ENCODE peak calls at places on chromosome 5, in eight cellular contexts. P is HAP-1; D is stimulated activated CD4-positive, alpha-beta T cell treated with anti-CD3 and anti-CD28 coated beads, Interleukin-12 subunit alpha, Interleukin-12 subunit beta, amount 100 ng/mL, for 4 hours; A is caudate nucleus; J is effector memory CD4-positive, alpha-beta T cell; Y is T-helper 9 cell; K is GOT3; C is activated CD4-positive, alpha-beta T cell treated with anti-CD3 and anti-CD28 coated beads, Interleukin-2, amount 50 U/mL, for 48 hours. U is an unnamed sample.

GRCh38 chr5:43149231-43149630 is 28.5 kb downstream of the ZNF131 start:
- DNase-seq in P (no peak), A (no peak), Y (no peak), C (no peak), K (no peak), J (no peak), D (no peak), U (no peak)

GRCh38 chr5:126877011-126877410 is 100.1 kb downstream of the LMNB1 start:
- DNase-seq in Y (no peak), C (no peak), D (no peak), J (no peak), A (no peak), P (no peak), K (no peak), U (no peak)

GRCh38 chr5:123113136-123113535 is 24.1 kb downstream of the PRDM6 start:
- DNase-seq in J (no peak), P (no peak), A (no peak), D (no peak), C (no peak), Y (no peak), K (no peak), U (no peak)

GRCh38 chr5:5473224-5473623 is 50.7 kb downstream of the ICE1 start:
- DNase-seq in D (no peak), J (no peak), K (no peak), C (no peak), P (no peak), A (no peak), Y (no peak), U (no peak)

GRCh38 chr5:19172926-19173425 is 815.0 kb downstream of the CDH18 start:
- DNase-seq in J (no peak), P (no peak), D (no peak), A (no peak), C (no peak), K (no peak), Y (no peak), U (no peak)

GRCh38 chr5:73438048-73438896 is 10.3 kb downstream of the FOXD1 start:
- DNase-seq in J (no peak), C (no peak), D (no peak), P (peak), Y (no peak), K (no peak), A (no peak), U (no peak)

GRCh38 chr5:74192606-74193299 is 447.8 kb downstream of the ENC1 start:
- DNase-seq in J (no peak), C (no peak), D (no peak), K (no peak), Y (no peak), P (no peak), A (no peak), U (no peak)

GRCh38 chr5:76958976-76959767 is 6.3 kb downstream of the CRHBP start:
- DNase-seq in A (no peak), P (no peak), Y (no peak), C (no peak), D (no peak), K (no peak), J (no peak), U (no peak)